ENCODE peak calls at places on chromosomes 13 and 19, in ten cellular contexts. N is T-helper 1 cell, T is NCI-H2029 treated with DMSO at 0.1 percent for 48 hours, R is brain microvascular endothelial cell, M is keratinocyte, P is cardiac fibroblast, L is IMR-90, W is mammary epithelial cell, Z is AG09319, X is Caki2. D is an unnamed sample.

GRCh38 chr19:42334697-42335373 is 9.4 kb downstream of the MEGF8 start:
- DNase-seq in N (no peak), T (no peak), R (no peak), M (no peak), P (no peak), L (no peak), W (no peak), Z (no peak), X (no peak), D (no peak)

GRCh38 chr13:43569688-43570087 is 217.1 kb downstream of the ENOX1 start:
- DNase-seq in N (no peak), T (no peak), R (no peak), M (no peak), P (no peak), L (no peak), W (no peak), Z (no peak), X (no peak), D (no peak)

GRCh38 chr19:40705362-40705651 is 11.4 kb downstream of the COQ8B start:
- DNase-seq in N (no peak), T (no peak), R (no peak), M (no peak), P (no peak), L (no peak), W (no peak), Z (no peak), X (no peak), D (no peak)

GRCh38 chr13:50366488-50367174 is 351.4 kb downstream of the KCNRG start:
- DNase-seq in N (no peak), T (peak), R (no peak), M (no peak), P (no peak), L (no peak), W (no peak), Z (no peak), X (no peak), D (no peak)

GRCh38 chr13:21557995-21558394 is 46.0 kb downstream of the MICU2 start:
- DNase-seq in N (no peak), T (no peak), R (peak), M (no peak), P (peak), L (no peak), W (peak), Z (no peak), X (no peak), D (no peak)

GRCh38 chr19:19053508-19054314 is 10.1 kb upstream of the SLC25A42 start:
- DNase-seq in N (peak), T (peak), R (peak), M (no peak), P (peak), L (peak), W (no peak), Z (no peak), X (peak), D (no peak)

GRCh38 chr19:1492474-1493006 is 1.6 kb downstream of the REEP6 start:
- DNase-seq in N (no peak), T (no peak), R (no peak), M (no peak), P (peak), L (no peak), W (no peak), Z (no peak), X (no peak), D (no peak)

GRCh38 chr13:66984241-66984640 is 245.9 kb downstream of the PCDH9 start:
- DNase-seq in N (no peak), T (no peak), R (no peak), M (no peak), P (peak), L (peak), W (no peak), Z (no peak), X (no peak), D (no peak)

GRCh38 chr19:47445937-47446402 is 25.7 kb downstream of the SLC8A2 start:
- DNase-seq in N (peak), T (peak), R (no peak), M (no peak), P (no peak), L (no peak), W (no peak), Z (no peak), X (no peak), D (no peak)

GRCh38 chr19:40348961-40349507 is 539 bp downstream of the PLD3 start:
- DNase-seq in N (no peak), T (peak), R (peak), M (no peak), P (peak), L (peak), W (peak), Z (peak), X (peak), D (no peak)

GRCh38 chr13:73782781-73783180 is 351.4 kb downstream of the KLF12 start:
- DNase-seq in N (no peak), T (no peak), R (no peak), M (no peak), P (no peak), L (peak), W (no peak), Z (no peak), X (no peak), D (no peak)

GRCh38 chr13:48644951-48645350 is 8.8 kb upstream of the CYSLTR2 start:
- DNase-seq in N (no peak), T (no peak), R (no peak), M (no peak), P (no peak), L (no peak), W (no peak), Z (no peak), X (no peak), D (no peak)

GRCh38 chr13:70585109-70585508 is 476.9 kb upstream of the KLHL1 start:
- DNase-seq in N (no peak), T (no peak), R (no peak), M (no peak), P (no peak), L (no peak), W (no peak), Z (no peak), X (no peak), D (no peak)

GRCh38 chr19:39814595-39814994 is 19.4 kb downstream of the DYRK1B start:
- DNase-seq in N (no peak), T (no peak), R (no peak), M (no peak), P (peak), L (no peak), W (no peak), Z (no peak), X (no peak), D (no peak)

GRCh38 chr13:80040977-80041310 is 300.0 kb downstream of the SPRY2 start:
- DNase-seq in N (no peak), T (no peak), R (no peak), M (no peak), P (no peak), L (no peak), W (no peak), Z (no peak), X (no peak), D (no peak)

GRCh38 chr13:23963947-23964346 is 66.6 kb upstream of the C1QTNF9B start:
- DNase-seq in N (no peak), T (no peak), R (no peak), M (no peak), P (peak), L (peak), W (no peak), Z (no peak), X (no peak), D (no peak)

GRCh38 chr19:33670398-33670797 is 48.6 kb downstream of the CHST8 start:
- DNase-seq in N (no peak), T (no peak), R (no peak), M (no peak), P (no peak), L (no peak), W (no peak), Z (no peak), X (no peak), D (no peak)

GRCh38 chr19:34217952-34218817 is 36.2 kb upstream of the GARRE1 start:
- DNase-seq in N (peak), T (peak), R (peak), M (no peak), P (peak), L (peak), W (peak), Z (peak), X (peak), D (peak)

GRCh38 chr19:16044746-16045145 is 31.5 kb upstream of the TPM4 start:
- DNase-seq in N (no peak), T (no peak), R (peak), M (no peak), P (peak), L (no peak), W (no peak), Z (no peak), X (no peak), D (no peak)

GRCh38 chr19:2631213-2631821 is 71.2 kb downstream of the GNG7 start:
- DNase-seq in N (no peak), T (no peak), R (no peak), M (no peak), P (peak), L (peak), W (no peak), Z (no peak), X (no peak), D (no peak)

GRCh38 chr13:60933638-60934037 is 482.0 kb downstream of the PCDH20 start:
- DNase-seq in N (no peak), T (no peak), R (no peak), M (no peak), P (peak), L (no peak), W (no peak), Z (no peak), X (no peak), D (no peak)

GRCh38 chr13:94239135-94239534 is 240.3 kb downstream of the DCT start:
- DNase-seq in N (no peak), T (no peak), R (peak), M (no peak), P (peak), L (peak), W (peak), Z (no peak), X (no peak), D (peak)

GRCh38 chr13:65470781-65471180 is 1759.4 kb downstream of the PCDH9 start:
- DNase-seq in N (no peak), T (no peak), R (no peak), M (no peak), P (peak), L (peak), W (no peak), Z (no peak), X (no peak), D (peak)

GRCh38 chr13:23750383-23751121 is 138.6 kb downstream of the MIPEP start:
- DNase-seq in N (no peak), T (no peak), R (peak), M (no peak), P (peak), L (peak), W (no peak), Z (no peak), X (no peak), D (no peak)

GRCh38 chr13:104387514-104387913 is 1321.3 kb upstream of the SLC10A2 start:
- DNase-seq in N (no peak), T (no peak), R (no peak), M (no peak), P (no peak), L (no peak), W (no peak), Z (no peak), X (no peak), D (no peak)

GRCh38 chr19:46475976-46476375 is 4.6 kb upstream of the PNMA8A start:
- DNase-seq in N (no peak), T (no peak), R (peak), M (no peak), P (peak), L (peak), W (peak), Z (no peak), X (no peak), D (no peak)

GRCh38 chr19:34964598-34964997 is 569 bp upstream of the ZNF792 start:
- DNase-seq in N (no peak), T (no peak), R (no peak), M (no peak), P (no peak), L (no peak), W (no peak), Z (no peak), X (no peak), D (no peak)

GRCh38 chr19:21483589-21484170 is 21.7 kb upstream of the ZNF429 start:
- DNase-seq in N (no peak), T (no peak), R (no peak), M (no peak), P (peak), L (no peak), W (no peak), Z (no peak), X (no peak), D (no peak)

GRCh38 chr19:11578342-11579142 is 1.1 kb upstream of the ACP5 start:
- DNase-seq in N (peak), T (no peak), R (no peak), M (no peak), P (no peak), L (no peak), W (no peak), Z (no peak), X (no peak), D (no peak)

GRCh38 chr13:99256709-99257108 is 1.5 kb downstream of the GPR18 start:
- DNase-seq in N (no peak), T (no peak), R (no peak), M (no peak), P (peak), L (peak), W (no peak), Z (peak), X (no peak), D (peak)

GRCh38 chr13:27403252-27403678 is 21.2 kb upstream of the GTF3A start:
- DNase-seq in N (no peak), T (no peak), R (peak), M (no peak), P (peak), L (peak), W (peak), Z (no peak), X (no peak), D (peak)

GRCh38 chr19:57992841-57993240 is 9.8 kb downstream of the ZNF606 start:
- DNase-seq in N (no peak), T (no peak), R (no peak), M (no peak), P (no peak), L (no peak), W (no peak), Z (no peak), X (no peak), D (no peak)

GRCh38 chr13:54733639-54734038 is 1705.0 kb downstream of the OLFM4 start:
- DNase-seq in N (no peak), T (no peak), R (no peak), M (no peak), P (peak), L (no peak), W (no peak), Z (no peak), X (no peak), D (no peak)

GRCh38 chr13:27168086-27168485 is 3.5 kb downstream of the USP12 start:
- DNase-seq in N (no peak), T (peak), R (no peak), M (no peak), P (no peak), L (no peak), W (no peak), Z (no peak), X (no peak), D (no peak)

GRCh38 chr13:76884571-76885202 is 1.5 kb downstream of the KCTD12 start:
- DNase-seq in N (no peak), T (no peak), R (no peak), M (no peak), P (peak), L (peak), W (peak), Z (no peak), X (no peak), D (no peak)

GRCh38 chr13:76885203-76886004 is 801 bp downstream of the KCTD12 start:
- DNase-seq in N (no peak), T (no peak), R (peak), M (no peak), P (peak), L (peak), W (peak), Z (no peak), X (peak), D (no peak)

GRCh38 chr19:30525383-30525782 is 153.2 kb downstream of the ZNF536 start:
- DNase-seq in N (no peak), T (no peak), R (no peak), M (no peak), P (no peak), L (no peak), W (no peak), Z (no peak), X (no peak), D (no peak)

GRCh38 chr19:8575467-8575997 is 1.7 kb downstream of the MYO1F start:
- DNase-seq in N (no peak), T (no peak), R (peak), M (no peak), P (peak), L (peak), W (no peak), Z (no peak), X (peak), D (no peak)

GRCh38 chr13:44299142-44299541 is 74.5 kb upstream of the SERP2 start:
- DNase-seq in N (no peak), T (no peak), R (no peak), M (no peak), P (no peak), L (peak), W (no peak), Z (no peak), X (no peak), D (no peak)